ENCODE peak calls at places on chromosomes 12 and 14, in eight cellular contexts. W is psoas muscle, E is astrocyte of the cerebellum, C is nephron progenitor cell, O is gastrocnemius medialis, Z is brain microvascular endothelial cell, G is astrocyte of the spinal cord, H is thoracic aorta. R is an unnamed sample.

GRCh38 chr12:27289414-27289813 is 43.2 kb upstream of the BMAL2 start:
- DNase-seq in C (no peak), H (no peak), W (no peak), E (no peak), G (no peak), O (no peak), Z (no peak), R (no peak)

GRCh38 chr12:127496255-127496654 is 770.7 kb upstream of the TMEM132C start:
- DNase-seq in E (no peak), H (no peak), C (peak; percentile 8), G (no peak), W (no peak), Z (no peak), O (no peak), R (no peak)

GRCh38 chr14:68727315-68728078 is 65.4 kb downstream of the ZFP36L1 start:
- DNase-seq in G (no peak), O (no peak), H (no peak), E (no peak), C (no peak), W (no peak), Z (no peak), R (no peak)

GRCh38 chr12:10213168-10214130 is 772 bp downstream of the GABARAPL1 start:
- DNase-seq in O (peak; percentile 85), W (peak; percentile 83), G (peak; percentile 94), Z (peak; percentile 86), C (peak; percentile 64), H (peak; percentile 49), E (peak; percentile 81), R (peak; percentile 75)

GRCh38 chr12:25200703-25201102 is 5.7 kb downstream of the ETFRF1 start:
- DNase-seq in Z (peak; percentile 53), E (peak; percentile 40), G (peak; percentile 51), C (no peak), W (no peak), O (no peak), H (no peak), R (no peak)

GRCh38 chr14:25042362-25043299 is 7.3 kb downstream of the STXBP6 start:
- DNase-seq in E (peak; percentile 53), O (no peak), G (peak; percentile 54), W (no peak), H (no peak), C (no peak), Z (peak; percentile 17), R (no peak)

GRCh38 chr12:92769124-92769901 is 66.5 kb downstream of the PLEKHG7 start:
- DNase-seq in E (no peak), H (no peak), O (peak; percentile 36), G (peak; percentile 32), Z (no peak), W (no peak), C (no peak), R (no peak)

GRCh38 chr12:108854055-108854452 is 3.3 kb downstream of the SSH1 start:
- DNase-seq in O (peak; percentile 74), Z (peak; percentile 91), H (no peak), W (no peak), G (peak; percentile 92), C (no peak), E (peak; percentile 82), R (peak; percentile 94)

GRCh38 chr12:94952325-94952724 is 51.2 kb downstream of the NDUFA12 start:
- DNase-seq in G (no peak), Z (no peak), C (no peak), E (no peak), W (no peak), H (no peak), O (no peak), R (no peak)

DNA sequence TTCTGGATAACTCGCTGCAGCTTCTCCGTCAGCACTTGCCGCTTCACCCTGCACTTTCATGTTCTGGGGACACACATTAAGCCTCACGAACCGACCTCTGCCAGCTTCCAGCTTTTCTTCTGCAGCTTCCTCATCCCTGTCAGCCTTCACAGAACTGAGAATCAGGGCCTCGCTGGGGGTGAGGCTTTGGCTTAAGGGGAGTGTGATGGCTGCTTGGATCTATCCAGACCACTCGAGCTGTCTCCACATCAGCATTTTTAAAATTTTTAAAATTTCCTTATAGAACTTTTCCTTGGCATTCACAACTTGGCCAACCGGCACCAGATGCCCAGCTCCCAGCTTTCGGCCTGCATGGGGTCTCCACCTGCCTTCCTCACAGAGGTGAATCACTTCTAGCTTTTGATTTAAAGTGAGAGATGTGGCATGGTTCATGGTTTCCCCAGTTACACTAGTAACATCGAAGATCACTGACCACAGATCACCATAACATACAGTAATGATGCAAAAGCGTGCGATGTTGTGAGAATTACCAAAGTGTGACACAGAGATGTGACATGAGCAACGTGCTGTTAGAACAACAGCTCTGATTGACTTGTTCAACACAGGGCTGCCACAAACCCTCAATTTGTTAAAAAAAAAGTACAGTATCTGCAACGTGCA is 139.1 kb upstream of the C14orf180 start:
- DNase-seq in H (no peak), G (no peak), E (no peak), Z (no peak), C (no peak), W (no peak), O (no peak), R (no peak)
- TF ChIP-seq CTCF in H (no peak), G (no peak), E (no peak), Z (no peak), C (no peak), W (no peak), O (no peak), R (no peak)

DNA sequence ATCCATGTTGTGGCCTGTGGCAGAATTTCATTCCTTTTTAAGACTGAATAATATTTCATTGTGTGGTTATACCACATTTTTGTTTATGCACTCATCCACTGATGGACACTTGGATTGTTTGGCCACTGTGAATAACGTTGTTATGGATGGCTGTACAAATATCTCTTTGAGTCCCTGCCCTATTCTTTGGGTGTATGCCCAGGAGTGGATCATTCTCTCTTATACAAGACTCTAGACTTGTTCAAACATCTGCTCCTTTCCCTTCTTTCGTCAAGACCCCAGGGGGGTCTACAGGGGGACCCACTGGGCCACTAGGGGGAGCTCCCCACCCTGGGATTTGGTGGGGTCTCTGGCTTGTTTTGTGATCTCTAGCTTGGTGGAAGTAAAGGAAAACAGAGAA is 77.4 kb downstream of the FBXL14 start:
- DNase-seq in Z (peak; percentile 87), O (no peak), E (peak; percentile 81), G (peak; percentile 92), W (no peak), C (peak; percentile 60), H (no peak), R (peak; percentile 46)
- TF ChIP-seq CTCF in Z (peak; percentile 72), O (no peak), E (peak; percentile 80), G (peak; percentile 76), W (peak; percentile 9), C (peak; percentile 67), H (peak; percentile 10), R (peak; percentile 19)

DNA sequence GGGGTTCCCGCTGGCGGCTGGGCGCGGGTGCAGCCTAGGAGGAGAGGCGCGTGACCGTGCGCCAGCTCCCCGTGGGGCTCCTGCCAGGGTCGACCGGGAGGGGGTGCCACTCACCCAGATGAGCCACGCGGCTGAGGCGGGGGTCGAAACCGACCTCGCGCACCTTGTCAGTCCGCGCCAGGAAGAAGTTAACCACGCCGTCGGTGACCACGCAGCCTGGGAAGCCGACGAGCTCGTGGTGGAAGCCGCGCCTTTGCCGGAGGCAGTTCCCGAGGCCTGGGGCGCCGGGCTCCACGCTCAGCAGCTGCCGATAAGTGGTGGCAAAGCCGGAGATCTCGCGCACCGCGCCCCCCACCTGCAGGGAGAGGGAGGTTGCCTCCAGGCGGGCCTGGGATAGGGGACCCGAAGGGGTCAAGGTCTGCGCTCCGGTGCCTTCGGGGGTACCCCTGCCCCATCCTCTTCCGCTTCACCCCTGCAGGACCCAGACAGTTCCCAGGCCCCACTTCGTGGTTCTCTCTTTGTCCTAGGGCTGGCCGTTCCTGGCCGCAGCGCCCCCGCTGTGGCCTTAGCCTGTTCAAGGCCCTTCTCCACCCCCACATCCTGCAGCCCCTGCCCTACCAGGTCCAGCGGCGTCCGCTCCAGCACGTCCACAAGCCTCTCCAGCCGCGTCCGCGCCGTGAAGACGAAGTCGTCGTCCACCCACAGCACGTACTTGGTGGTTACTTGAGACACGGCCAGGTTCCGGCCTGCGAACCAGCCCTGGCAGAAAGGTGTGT is 5.3 kb downstream of the B4GALNT1 start:
- DNase-seq in W (no peak), H (no peak), O (no peak), Z (no peak), E (no peak), G (no peak), C (peak; percentile 42), R (no peak)
- TF ChIP-seq CTCF in W (no peak), H (no peak), O (no peak), Z (peak; percentile 33), E (no peak), G (peak; percentile 15), C (no peak), R (no peak)

GRCh38 chr12:121955258-121956040 is 37.1 kb downstream of the CFAP251 start:
- DNase-seq in C (no peak), H (no peak), G (peak; percentile 24), Z (no peak), O (no peak), W (no peak), E (no peak), R (peak; percentile 31)
- TF ChIP-seq CTCF in C (peak; percentile 46), H (peak; percentile 50), G (peak; percentile 67), Z (peak; percentile 81), O (no peak), W (peak; percentile 51), E (peak; percentile 69), R (peak; percentile 34)

DNA sequence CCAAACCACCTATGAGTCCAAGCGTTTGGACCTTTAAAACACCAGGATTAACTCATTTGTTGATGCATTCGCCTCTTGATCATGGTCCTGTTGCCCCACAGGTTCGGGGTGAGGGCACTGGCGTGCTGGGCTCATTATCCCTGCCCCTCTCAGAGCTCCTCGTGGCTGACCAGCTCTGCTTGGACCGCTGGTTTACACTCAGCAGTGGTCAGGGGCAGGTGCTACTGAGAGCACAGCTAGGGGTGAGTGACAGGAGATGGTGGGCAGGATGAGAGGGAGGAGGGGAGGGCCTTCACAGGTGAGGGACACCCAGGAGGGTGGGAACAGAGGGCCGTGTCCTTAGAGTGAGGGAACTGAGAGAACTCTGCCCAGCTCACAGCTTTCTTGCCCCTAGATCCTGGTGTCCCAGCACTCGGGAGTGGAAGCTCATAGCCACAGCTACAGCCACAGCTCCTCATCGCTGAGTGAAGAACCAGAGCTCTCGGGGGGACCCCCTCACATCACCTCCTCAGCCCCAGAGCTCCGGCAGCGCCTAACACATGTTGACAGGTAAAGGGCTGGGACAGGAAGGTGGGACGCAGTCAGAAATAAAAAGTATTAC is 10.1 kb upstream of the MYL6B start:
- DNase-seq in E (no peak), H (no peak), Z (no peak), C (no peak), O (no peak), W (no peak), G (no peak), R (no peak)
- TF ChIP-seq CTCF in E (no peak), H (no peak), Z (no peak), C (no peak), O (no peak), W (no peak), G (no peak), R (no peak)

GRCh38 chr12:98416845-98417244 is 98.5 kb upstream of the TMPO start:
- DNase-seq in C (no peak), E (no peak), O (no peak), H (no peak), Z (peak; percentile 45), G (peak; percentile 44), W (no peak), R (peak; percentile 66)
- TF ChIP-seq CTCF in C (no peak), E (no peak), O (no peak), H (no peak), Z (no peak), G (peak; percentile 30), W (no peak), R (peak; percentile 36)

R was measured in MCF 10A.